ENCODE peak calls at places on chromosomes 4 and X, in nine cellular contexts. H is glutamatergic neuron; M is nephron progenitor cell; E is CD4-positive, alpha-beta T cell; T is activated naive CD8-positive, alpha-beta T cell treated with anti-CD3 and anti-CD28 coated beads for 36 hours; U is KBM-7; I is ACHN; L is activated CD8-positive, alpha-beta T cell treated with anti-CD3 and anti-CD28 coated beads for 36 hours; Y is bronchial epithelial cell. W is an unnamed sample.

GRCh38 chrX:37746268-37746931 is 33.5 kb upstream of the CYBB start:
- DNase-seq in U (peak), T (peak), L (peak), I (no peak), E (no peak), M (no peak), Y (peak), H (no peak), W (no peak)

GRCh38 chrX:123830309-123830708 is 29.5 kb upstream of the XIAP start:
- DNase-seq in T (no peak), Y (peak), I (peak), U (peak), M (no peak), L (peak), H (no peak), E (no peak), W (no peak)

GRCh38 chrX:95764972-95765451 is 919.6 kb upstream of the DIAPH2 start:
- DNase-seq in E (no peak), Y (peak), T (no peak), H (no peak), U (peak), M (no peak), L (no peak), I (peak), W (peak)

GRCh38 chrX:105882581-105883275 is 60.4 kb downstream of the NRK start:
- DNase-seq in Y (peak), I (no peak), E (no peak), L (no peak), H (no peak), M (no peak), U (no peak), T (no peak), W (no peak)

GRCh38 chrX:87110142-87110541 is 407.5 kb upstream of the KLHL4 start:
- DNase-seq in I (no peak), M (no peak), E (no peak), U (no peak), Y (no peak), L (no peak), H (no peak), T (no peak), W (no peak)

GRCh38 chrX:41526925-41527324 is 79.8 kb downstream of the NYX start:
- DNase-seq in T (no peak), Y (peak), I (peak), U (no peak), H (no peak), M (no peak), E (no peak), L (peak), W (no peak)

GRCh38 chr4:174437324-174437723 is 85.0 kb downstream of the HPGD start:
- DNase-seq in I (no peak), T (no peak), Y (peak), H (no peak), L (no peak), U (no peak), M (no peak), E (no peak), W (no peak)

GRCh38 chrX:72128881-72129280 is 2.8 kb downstream of the RTL5 start:
- DNase-seq in U (peak), E (peak), I (peak), H (peak), T (peak), M (no peak), Y (no peak), L (peak), W (peak)

GRCh38 chrX:102651242-102651967 is at the start of gene GPRASP1:
- DNase-seq in Y (no peak), T (peak), U (no peak), E (peak), H (peak), L (peak), I (peak), M (peak), W (no peak)

GRCh38 chrX:74420194-74421035 is 878 bp upstream of the SLC16A2 start:
- DNase-seq in L (peak), H (peak), I (peak), T (peak), E (no peak), Y (peak), U (no peak), M (peak), W (peak)

GRCh38 chrX:108070891-108071290 is 20.5 kb downstream of the PSMD10 start:
- DNase-seq in U (no peak), I (no peak), E (no peak), M (no peak), Y (peak), H (no peak), L (no peak), T (no peak), W (no peak)

GRCh38 chr4:7460591-7460990 is 25.9 kb upstream of the PSAPL1 start:
- DNase-seq in E (no peak), T (no peak), H (peak), M (peak), Y (no peak), U (no peak), I (no peak), L (no peak), W (no peak)

GRCh38 chr4:81065446-81065845 is 34.9 kb downstream of the BMP3 start:
- DNase-seq in I (no peak), Y (no peak), U (no peak), L (no peak), H (no peak), T (no peak), M (no peak), E (no peak), W (no peak)

GRCh38 chrX:40687169-40687568 is 39.8 kb upstream of the CXorf38 start:
- DNase-seq in L (no peak), Y (no peak), T (no peak), H (no peak), I (no peak), U (no peak), M (no peak), E (no peak), W (no peak)

GRCh38 chr4:70667710-70668535 is 1.6 kb upstream of the JCHAIN start:
- DNase-seq in T (no peak), I (no peak), Y (no peak), U (no peak), E (no peak), M (no peak), L (no peak), H (no peak), W (no peak)

GRCh38 chr4:109703664-109704351 is 563 bp upstream of the CASP6 start:
- DNase-seq in L (no peak), M (no peak), H (no peak), I (no peak), T (no peak), U (peak), Y (peak), E (no peak), W (no peak)

GRCh38 chr4:77433102-77433733 is 172.4 kb upstream of the CXCL13 start:
- DNase-seq in I (peak), T (peak), H (no peak), Y (peak), E (no peak), U (peak), M (peak), L (peak), W (peak)

GRCh38 chrX:140756948-140757347 is 47.4 kb downstream of the LINC00632 start:
- DNase-seq in U (no peak), Y (no peak), H (no peak), T (no peak), L (no peak), E (no peak), M (no peak), I (no peak), W (no peak)

GRCh38 chrX:15820106-15821073 is 30.1 kb downstream of the ZRSR2 start:
- DNase-seq in U (no peak), H (no peak), Y (no peak), T (peak), I (no peak), M (no peak), L (peak), E (no peak), W (no peak)

GRCh38 chr4:21569638-21570037 is 378.9 kb downstream of the KCNIP4 start:
- DNase-seq in U (no peak), L (no peak), H (no peak), Y (no peak), M (no peak), E (no peak), T (no peak), I (no peak), W (no peak)

GRCh38 chrX:77937291-77937690 is 26.8 kb downstream of the ATP7A start:
- DNase-seq in L (no peak), H (no peak), T (no peak), M (no peak), I (no peak), E (no peak), U (no peak), Y (peak), W (no peak)

GRCh38 chr4:156619154-156619934 is 352.3 kb downstream of the PDGFC start:
- DNase-seq in Y (no peak), L (no peak), I (no peak), M (no peak), T (no peak), H (no peak), U (no peak), E (no peak), W (no peak)

GRCh38 chr4:165814256-165815010 is 58.6 kb upstream of the TLL1 start:
- DNase-seq in H (no peak), U (no peak), I (no peak), Y (peak), E (no peak), T (no peak), M (no peak), L (no peak), W (no peak)

GRCh38 chrX:56385336-56385735 is 153.2 kb downstream of the KLF8 start:
- DNase-seq in E (peak), H (no peak), Y (no peak), M (no peak), U (no peak), T (no peak), L (peak), I (no peak), W (no peak)

GRCh38 chrX:21932277-21932996 is 8.1 kb upstream of the SMS start:
- DNase-seq in E (no peak), T (no peak), U (no peak), I (peak), H (no peak), Y (peak), L (peak), M (no peak), W (no peak)

GRCh38 chr4:88005086-88005485 is 2.3 kb upstream of the PKD2 start:
- DNase-seq in T (no peak), U (no peak), I (no peak), M (no peak), Y (no peak), E (no peak), L (no peak), H (no peak), W (no peak)

GRCh38 chrX:19674041-19674769 is 158.9 kb upstream of the MAP3K15 start:
- DNase-seq in E (no peak), U (no peak), L (no peak), H (no peak), T (no peak), M (no peak), Y (no peak), I (no peak), W (no peak)

GRCh38 chrX:18549643-18550042 is 122.3 kb downstream of the RS1 start:
- DNase-seq in L (no peak), M (no peak), Y (peak), T (no peak), E (no peak), I (no peak), U (no peak), H (no peak), W (no peak)

GRCh38 chr4:166045457-166045856 is 172.4 kb downstream of the TLL1 start:
- DNase-seq in H (no peak), I (no peak), M (no peak), Y (no peak), U (no peak), T (no peak), L (peak), E (no peak), W (no peak)

GRCh38 chr4:127162741-127163140 is 470.0 kb upstream of the INTU start:
- DNase-seq in E (no peak), L (no peak), I (no peak), H (no peak), T (no peak), U (peak), Y (peak), M (no peak), W (no peak)

GRCh38 chrX:149762696-149763614 is 10.9 kb upstream of the HSFX1 start:
- DNase-seq in M (no peak), U (no peak), Y (no peak), T (no peak), H (no peak), I (no peak), E (no peak), L (no peak), W (no peak)

GRCh38 chrX:29662101-29662500 is 553.3 kb upstream of the MAGEB2 start:
- DNase-seq in H (no peak), L (no peak), T (no peak), I (peak), Y (peak), M (no peak), U (no peak), E (no peak), W (no peak)

GRCh38 chr4:84389406-84389805 is 109.7 kb downstream of the NKX6-1 start:
- DNase-seq in T (no peak), E (no peak), H (no peak), Y (no peak), M (no peak), U (no peak), I (peak), L (no peak), W (no peak)

GRCh38 chrX:13305091-13305490 is 14.8 kb downstream of the ATXN3L start:
- DNase-seq in T (no peak), M (no peak), U (no peak), E (no peak), Y (no peak), H (no peak), I (no peak), L (no peak), W (peak)

GRCh38 chrX:25295466-25295865 is 279.7 kb upstream of the ARX start:
- DNase-seq in I (no peak), E (no peak), H (no peak), U (no peak), L (no peak), Y (no peak), M (no peak), T (no peak), W (no peak)

GRCh38 chr4:181832305-181832704 is 410.9 kb upstream of the TENM3 start:
- DNase-seq in Y (no peak), T (no peak), M (no peak), E (no peak), L (no peak), I (no peak), H (no peak), U (no peak), W (peak)

GRCh38 chrX:112819013-112819635 is 21.5 kb downstream of the AMOT start:
- DNase-seq in L (no peak), H (no peak), Y (peak), U (no peak), M (no peak), E (no peak), T (no peak), I (peak), W (no peak)

W was measured in D341Med.